ENCODE peak calls at places on chromosomes 2 and 18, in seven cellular contexts. J is neural crest cell; P is stimulated activated naive CD4-positive, alpha-beta T cell treated with Interleukin-2 at 50 U/mL for 16 hours; Z is NCI-H510A treated with DMSO at 0.1 percent for 48 hours; M is AG09319; D is lower leg skin; G is foreskin keratinocyte. I is an unnamed sample.

GRCh38 chr2:212811946-212812345 is 273.3 kb upstream of the ERBB4 start:
- DNase-seq in D (no peak), G (no peak), P (no peak), J (no peak), Z (no peak), M (no peak), I (no peak)

GRCh38 chr2:144683955-144684354 is 164.0 kb upstream of the ZEB2 start:
- DNase-seq in J (no peak), M (no peak), P (no peak), Z (no peak), G (no peak), D (no peak), I (no peak)

GRCh38 chr2:220670461-220670979 is 901.6 kb downstream of the EPHA4 start:
- DNase-seq in J (no peak), D (no peak), P (no peak), Z (peak), M (no peak), G (no peak), I (no peak)

GRCh38 chr2:105746177-105747080 is 1.7 kb downstream of the NCK2 start:
- DNase-seq in G (no peak), D (peak), M (no peak), J (no peak), P (peak), Z (peak), I (no peak)

GRCh38 chr18:6719098-6719913 is 10.2 kb upstream of the ARHGAP28 start:
- DNase-seq in G (no peak), D (no peak), J (no peak), M (no peak), P (no peak), Z (no peak), I (no peak)

GRCh38 chr2:68222287-68222686 is 30.0 kb downstream of the PPP3R1 start:
- DNase-seq in D (no peak), J (no peak), Z (no peak), M (no peak), P (no peak), G (no peak), I (no peak)

GRCh38 chr2:6352906-6353515 is 512.7 kb downstream of the CMPK2 start:
- DNase-seq in D (no peak), Z (no peak), M (no peak), G (no peak), J (peak), P (no peak), I (no peak)

GRCh38 chr2:159703491-159703890 is 8.8 kb upstream of the MARCHF7 start:
- DNase-seq in G (no peak), J (no peak), M (no peak), P (no peak), D (no peak), Z (no peak), I (no peak)

GRCh38 chr2:118102433-118103082 is 14.3 kb downstream of the INSIG2 start:
- DNase-seq in M (no peak), P (no peak), Z (no peak), J (no peak), G (peak), D (no peak), I (no peak)

GRCh38 chr18:54900290-54900689 is 59.0 kb downstream of the CCDC68 start:
- DNase-seq in J (no peak), M (no peak), D (no peak), Z (no peak), G (no peak), P (no peak), I (no peak)

GRCh38 chr2:20231632-20232031 is 6.7 kb upstream of the SDC1 start:
- DNase-seq in P (no peak), M (no peak), Z (peak), D (peak), J (no peak), G (peak), I (no peak)